ENCODE peak calls at places on chromosome 11, in six cellular contexts. One of them, this sample, is unnamed.

GRCh38 chr11:63914896-63915681 is 1.9 kb downstream of the RCOR2 start:
- DNase-seq in HTR-8/SVneo: no peak
- DNase-seq in cerebellar cortex: peak
- DNase-seq in astrocyte of the spinal cord: no peak
- DNase-seq in iPS DF 6.9: no peak
- DNase-seq in KBM-7: no peak
- DNase-seq in this sample: no peak

GRCh38 chr11:104338186-104338585 is 174.2 kb upstream of the PDGFD start:
- DNase-seq in HTR-8/SVneo: no peak
- DNase-seq in cerebellar cortex: no peak
- DNase-seq in astrocyte of the spinal cord: peak
- DNase-seq in iPS DF 6.9: no peak
- DNase-seq in KBM-7: peak
- DNase-seq in this sample: no peak

GRCh38 chr11:70625921-70626518 is 227.7 kb downstream of the CTTN start:
- DNase-seq in HTR-8/SVneo: no peak
- DNase-seq in cerebellar cortex: no peak
- DNase-seq in astrocyte of the spinal cord: no peak
- DNase-seq in iPS DF 6.9: no peak
- DNase-seq in KBM-7: no peak
- DNase-seq in this sample: no peak

GRCh38 chr11:697028-697491 is 1.4 kb downstream of the TMEM80 start:
- DNase-seq in HTR-8/SVneo: no peak
- DNase-seq in cerebellar cortex: peak
- DNase-seq in astrocyte of the spinal cord: peak
- DNase-seq in iPS DF 6.9: no peak
- DNase-seq in KBM-7: no peak
- DNase-seq in this sample: no peak

GRCh38 chr11:65530157-65530496 is 5.2 kb downstream of the SCYL1 start:
- DNase-seq in HTR-8/SVneo: no peak
- DNase-seq in cerebellar cortex: no peak
- DNase-seq in astrocyte of the spinal cord: no peak
- DNase-seq in iPS DF 6.9: no peak
- DNase-seq in KBM-7: no peak
- DNase-seq in this sample: peak

GRCh38 chr11:96827164-96827563 is 437.4 kb downstream of the JRKL start:
- DNase-seq in HTR-8/SVneo: peak
- DNase-seq in cerebellar cortex: no peak
- DNase-seq in astrocyte of the spinal cord: peak
- DNase-seq in iPS DF 6.9: no peak
- DNase-seq in KBM-7: no peak
- DNase-seq in this sample: no peak

GRCh38 chr11:31655483-31655882 is 145.9 kb downstream of the ELP4 start:
- DNase-seq in HTR-8/SVneo: peak
- DNase-seq in cerebellar cortex: no peak
- DNase-seq in astrocyte of the spinal cord: peak
- DNase-seq in iPS DF 6.9: no peak
- DNase-seq in KBM-7: no peak
- DNase-seq in this sample: no peak

GRCh38 chr11:43904737-43905515 is 24.3 kb downstream of the ALKBH3 start:
- DNase-seq in HTR-8/SVneo: no peak
- DNase-seq in cerebellar cortex: no peak
- DNase-seq in astrocyte of the spinal cord: peak
- DNase-seq in iPS DF 6.9: no peak
- DNase-seq in KBM-7: no peak
- DNase-seq in this sample: no peak

GRCh38 chr11:60155928-60156327 is 27.0 kb downstream of the MS4A6A start:
- DNase-seq in HTR-8/SVneo: no peak
- DNase-seq in cerebellar cortex: no peak
- DNase-seq in astrocyte of the spinal cord: no peak
- DNase-seq in iPS DF 6.9: no peak
- DNase-seq in KBM-7: no peak
- DNase-seq in this sample: no peak

GRCh38 chr11:78417175-78417887 is at the start of gene GAB2:
- DNase-seq in HTR-8/SVneo: no peak
- DNase-seq in cerebellar cortex: no peak
- DNase-seq in astrocyte of the spinal cord: no peak
- DNase-seq in iPS DF 6.9: no peak
- DNase-seq in KBM-7: no peak
- DNase-seq in this sample: no peak

GRCh38 chr11:24637520-24637919 is 140.7 kb downstream of the LUZP2 start:
- DNase-seq in HTR-8/SVneo: no peak
- DNase-seq in cerebellar cortex: no peak
- DNase-seq in astrocyte of the spinal cord: no peak
- DNase-seq in iPS DF 6.9: no peak
- DNase-seq in KBM-7: no peak
- DNase-seq in this sample: no peak

GRCh38 chr11:126257764-126258163 is 10.9 kb downstream of the SRPRA start:
- DNase-seq in HTR-8/SVneo: no peak
- DNase-seq in cerebellar cortex: no peak
- DNase-seq in astrocyte of the spinal cord: peak
- DNase-seq in iPS DF 6.9: no peak
- DNase-seq in KBM-7: no peak
- DNase-seq in this sample: no peak

GRCh38 chr11:93225642-93226041 is 27.9 kb upstream of the SLC36A4 start:
- DNase-seq in HTR-8/SVneo: no peak
- DNase-seq in cerebellar cortex: peak
- DNase-seq in astrocyte of the spinal cord: peak
- DNase-seq in iPS DF 6.9: no peak
- DNase-seq in KBM-7: peak
- DNase-seq in this sample: no peak

GRCh38 chr11:6427516-6427915 is 8.6 kb upstream of the APBB1 start:
- DNase-seq in HTR-8/SVneo: no peak
- DNase-seq in cerebellar cortex: no peak
- DNase-seq in astrocyte of the spinal cord: no peak
- DNase-seq in iPS DF 6.9: no peak
- DNase-seq in KBM-7: no peak
- DNase-seq in this sample: no peak

GRCh38 chr11:102840018-102840417 is 3.4 kb downstream of the MMP3 start:
- DNase-seq in HTR-8/SVneo: no peak
- DNase-seq in cerebellar cortex: no peak
- DNase-seq in astrocyte of the spinal cord: no peak
- DNase-seq in iPS DF 6.9: no peak
- DNase-seq in KBM-7: no peak
- DNase-seq in this sample: no peak

GRCh38 chr11:8693010-8693551 is 10.5 kb downstream of the RPL27A start:
- DNase-seq in HTR-8/SVneo: no peak
- DNase-seq in cerebellar cortex: no peak
- DNase-seq in astrocyte of the spinal cord: no peak
- DNase-seq in iPS DF 6.9: no peak
- DNase-seq in KBM-7: no peak
- DNase-seq in this sample: no peak

GRCh38 chr11:91869751-91870150 is 354.9 kb upstream of the FAT3 start:
- DNase-seq in HTR-8/SVneo: no peak
- DNase-seq in cerebellar cortex: no peak
- DNase-seq in astrocyte of the spinal cord: no peak
- DNase-seq in iPS DF 6.9: no peak
- DNase-seq in KBM-7: no peak
- DNase-seq in this sample: no peak

GRCh38 chr11:8810331-8811301 is 100.4 kb upstream of the AKIP1 start:
- DNase-seq in HTR-8/SVneo: peak
- DNase-seq in cerebellar cortex: peak
- DNase-seq in astrocyte of the spinal cord: peak
- DNase-seq in iPS DF 6.9: no peak
- DNase-seq in KBM-7: no peak
- DNase-seq in this sample: no peak

GRCh38 chr11:65639623-65640482 is 2.0 kb downstream of the SIPA1 start:
- DNase-seq in HTR-8/SVneo: no peak
- DNase-seq in cerebellar cortex: no peak
- DNase-seq in astrocyte of the spinal cord: no peak
- DNase-seq in iPS DF 6.9: no peak
- DNase-seq in KBM-7: no peak
- DNase-seq in this sample: peak

GRCh38 chr11:75100314-75100713 is 3.6 kb upstream of the OR2AT4 start:
- DNase-seq in HTR-8/SVneo: peak
- DNase-seq in cerebellar cortex: no peak
- DNase-seq in astrocyte of the spinal cord: peak
- DNase-seq in iPS DF 6.9: no peak
- DNase-seq in KBM-7: no peak
- DNase-seq in this sample: no peak

GRCh38 chr11:123653997-123654565 is 343 bp downstream of the SCN3B start:
- DNase-seq in HTR-8/SVneo: peak
- DNase-seq in cerebellar cortex: no peak
- DNase-seq in astrocyte of the spinal cord: peak
- DNase-seq in iPS DF 6.9: no peak
- DNase-seq in KBM-7: peak
- DNase-seq in this sample: no peak

GRCh38 chr11:35138949-35139881 is at the start of gene CD44:
- DNase-seq in HTR-8/SVneo: peak
- DNase-seq in cerebellar cortex: no peak
- DNase-seq in astrocyte of the spinal cord: peak
- DNase-seq in iPS DF 6.9: no peak
- DNase-seq in KBM-7: peak
- DNase-seq in this sample: peak

GRCh38 chr11:27505781-27506180 is 788 bp downstream of the LIN7C start:
- DNase-seq in HTR-8/SVneo: no peak
- DNase-seq in cerebellar cortex: no peak
- DNase-seq in astrocyte of the spinal cord: no peak
- DNase-seq in iPS DF 6.9: no peak
- DNase-seq in KBM-7: no peak
- DNase-seq in this sample: no peak

GRCh38 chr11:115179647-115180046 is 324.6 kb downstream of the CADM1 start:
- DNase-seq in HTR-8/SVneo: no peak
- DNase-seq in cerebellar cortex: no peak
- DNase-seq in astrocyte of the spinal cord: no peak
- DNase-seq in iPS DF 6.9: no peak
- DNase-seq in KBM-7: no peak
- DNase-seq in this sample: no peak

GRCh38 chr11:28537822-28538221 is 429.6 kb downstream of the METTL15 start:
- DNase-seq in HTR-8/SVneo: no peak
- DNase-seq in cerebellar cortex: no peak
- DNase-seq in astrocyte of the spinal cord: no peak
- DNase-seq in iPS DF 6.9: no peak
- DNase-seq in KBM-7: no peak
- DNase-seq in this sample: no peak

GRCh38 chr11:113296447-113297205 is 17.8 kb upstream of the TTC12 start:
- DNase-seq in HTR-8/SVneo: no peak
- DNase-seq in cerebellar cortex: no peak
- DNase-seq in astrocyte of the spinal cord: no peak
- DNase-seq in iPS DF 6.9: no peak
- DNase-seq in KBM-7: no peak
- DNase-seq in this sample: no peak

GRCh38 chr11:726278-726915 is 20.4 kb downstream of the EPS8L2 start:
- DNase-seq in HTR-8/SVneo: no peak
- DNase-seq in cerebellar cortex: no peak
- DNase-seq in astrocyte of the spinal cord: peak
- DNase-seq in iPS DF 6.9: no peak
- DNase-seq in KBM-7: peak
- DNase-seq in this sample: no peak

GRCh38 chr11:130527648-130528300 is 79.3 kb downstream of the ADAMTS15 start:
- DNase-seq in HTR-8/SVneo: no peak
- DNase-seq in cerebellar cortex: no peak
- DNase-seq in astrocyte of the spinal cord: peak
- DNase-seq in iPS DF 6.9: no peak
- DNase-seq in KBM-7: peak
- DNase-seq in this sample: no peak

GRCh38 chr11:113114452-113115027 is 153.3 kb downstream of the NCAM1 start:
- DNase-seq in HTR-8/SVneo: peak
- DNase-seq in cerebellar cortex: peak
- DNase-seq in astrocyte of the spinal cord: peak
- DNase-seq in iPS DF 6.9: no peak
- DNase-seq in KBM-7: peak
- DNase-seq in this sample: peak

GRCh38 chr11:48087974-48088681 is 107.8 kb downstream of the PTPRJ start:
- DNase-seq in HTR-8/SVneo: no peak
- DNase-seq in cerebellar cortex: peak
- DNase-seq in astrocyte of the spinal cord: no peak
- DNase-seq in iPS DF 6.9: no peak
- DNase-seq in KBM-7: no peak
- DNase-seq in this sample: no peak

GRCh38 chr11:11000546-11001283 is 142.9 kb upstream of the ZBED5 start:
- DNase-seq in HTR-8/SVneo: no peak
- DNase-seq in cerebellar cortex: no peak
- DNase-seq in astrocyte of the spinal cord: no peak
- DNase-seq in iPS DF 6.9: no peak
- DNase-seq in KBM-7: no peak
- DNase-seq in this sample: no peak

GRCh38 chr11:128266893-128267292 is 320.5 kb downstream of the ETS1 start:
- DNase-seq in HTR-8/SVneo: no peak
- DNase-seq in cerebellar cortex: no peak
- DNase-seq in astrocyte of the spinal cord: no peak
- DNase-seq in iPS DF 6.9: no peak
- DNase-seq in KBM-7: no peak
- DNase-seq in this sample: no peak

GRCh38 chr11:110797453-110797852 is 85.2 kb upstream of the ARHGAP20 start:
- DNase-seq in HTR-8/SVneo: no peak
- DNase-seq in cerebellar cortex: no peak
- DNase-seq in astrocyte of the spinal cord: peak
- DNase-seq in iPS DF 6.9: no peak
- DNase-seq in KBM-7: peak
- DNase-seq in this sample: no peak

GRCh38 chr11:123122341-123122740 is 60.4 kb upstream of the HSPA8 start:
- DNase-seq in HTR-8/SVneo: no peak
- DNase-seq in cerebellar cortex: peak
- DNase-seq in astrocyte of the spinal cord: peak
- DNase-seq in iPS DF 6.9: no peak
- DNase-seq in KBM-7: no peak
- DNase-seq in this sample: no peak

GRCh38 chr11:46247664-46248063 is 29.8 kb upstream of the CREB3L1 start:
- DNase-seq in HTR-8/SVneo: peak
- DNase-seq in cerebellar cortex: peak
- DNase-seq in astrocyte of the spinal cord: peak
- DNase-seq in iPS DF 6.9: peak
- DNase-seq in KBM-7: peak
- DNase-seq in this sample: peak

GRCh38 chr11:98107736-98108135 is 913.0 kb upstream of the CNTN5 start:
- DNase-seq in HTR-8/SVneo: no peak
- DNase-seq in cerebellar cortex: no peak
- DNase-seq in astrocyte of the spinal cord: no peak
- DNase-seq in iPS DF 6.9: no peak
- DNase-seq in KBM-7: no peak
- DNase-seq in this sample: no peak

This sample was measured in DND-41.